ENCODE peak calls at places on chromosome 6, in eight cellular contexts. O is adrenal gland, T is ovary, Q is prostate gland, P is OCI-LY7, R is tibial artery, Y is caudate nucleus, E is dorsolateral prefrontal cortex. W is an unnamed sample.
A peak's percentile ranks its signal among the peaks of the same experiment; 100 is the strongest.

GRCh38 chr6:148968636-148969270 is 221.9 kb downstream of the UST start:
- DNase-seq in T (no peak), Y (no peak), P (no peak), E (no peak), Q (no peak), R (no peak), O (no peak), W (no peak)

GRCh38 chr6:1872649-1873131 is 263.0 kb downstream of the FOXC1 start:
- DNase-seq in E (no peak), R (no peak), Y (no peak), O (no peak), P (no peak), Q (no peak), T (no peak), W (peak; percentile 37)

GRCh38 chr6:130575971-130576370 is 210.2 kb downstream of the TMEM200A start:
- DNase-seq in P (no peak), O (no peak), R (no peak), Q (no peak), E (no peak), Y (no peak), T (no peak), W (no peak)

GRCh38 chr6:165308926-165309731 is at the start of gene C6orf118:
- DNase-seq in R (no peak), Q (peak; percentile 8), P (no peak), Y (peak; percentile 44), T (peak; percentile 40), E (peak; percentile 69), O (peak; percentile 55), W (peak; percentile 63)

GRCh38 chr6:4395386-4395785 is 260.0 kb upstream of the ECI2 start:
- DNase-seq in Q (no peak), E (no peak), O (no peak), Y (no peak), T (no peak), R (no peak), P (no peak), W (no peak)

GRCh38 chr6:31897612-31898199 is at the start of gene EHMT2:
- DNase-seq in Q (peak; percentile 84), P (peak; percentile 88), R (peak; percentile 80), O (peak; percentile 91), E (peak; percentile 94), Y (peak; percentile 86), T (peak; percentile 86), W (peak; percentile 88)

GRCh38 chr6:6543181-6543879 is 45.2 kb upstream of the LY86 start:
- DNase-seq in R (peak; percentile 49), Q (no peak), Y (no peak), T (no peak), O (no peak), E (no peak), P (peak; percentile 20), W (no peak)

GRCh38 chr6:137315081-137315480 is 95.9 kb upstream of the IFNGR1 start:
- DNase-seq in T (no peak), Q (no peak), P (no peak), R (no peak), O (no peak), Y (no peak), E (no peak), W (no peak)

GRCh38 chr6:120774275-120774674 is 560.0 kb downstream of the TBC1D32 start:
- DNase-seq in R (no peak), Y (no peak), Q (no peak), O (no peak), E (no peak), T (no peak), P (no peak), W (no peak)

GRCh38 chr6:25519856-25520255 is 132.2 kb upstream of the SCGN start:
- DNase-seq in Q (no peak), P (no peak), R (no peak), E (no peak), O (no peak), T (no peak), Y (no peak), W (no peak)

GRCh38 chr6:46555129-46555528 is 63.9 kb upstream of the RCAN2 start:
- DNase-seq in Q (no peak), R (no peak), T (no peak), Y (no peak), E (no peak), O (no peak), P (peak; percentile 13), W (no peak)

GRCh38 chr6:154166140-154166539 is 127.1 kb downstream of the OPRM1 start:
- DNase-seq in P (peak; percentile 10), Q (no peak), O (no peak), T (no peak), Y (no peak), E (no peak), R (no peak), W (no peak)

GRCh38 chr6:112269979-112270378 is 15.6 kb upstream of the LAMA4 start:
- DNase-seq in O (no peak), R (no peak), P (no peak), Y (no peak), T (no peak), E (no peak), Q (no peak), W (no peak)
- H3K27ac ChIP-seq in O (no peak overlapping the region), R (no peak overlapping the region), P (no peak overlapping the region), Y (no peak overlapping the region), T (no peak overlapping the region), E (no peak overlapping the region), Q (no peak overlapping the region), W (peak overlapping the region; percentile 64)

GRCh38 chr6:15477746-15478145 is 185.1 kb downstream of the DTNBP1 start:
- DNase-seq in T (no peak), R (no peak), Q (no peak), O (peak; percentile 33), Y (no peak), E (no peak), P (no peak), W (no peak)

GRCh38 chr6:15474196-15474595 is 188.6 kb downstream of the DTNBP1 start:
- DNase-seq in T (no peak), P (no peak), R (no peak), Q (no peak), O (no peak), E (no peak), Y (no peak), W (no peak)

GRCh38 chr6:15475261-15475660 is 187.6 kb downstream of the DTNBP1 start:
- DNase-seq in Y (no peak), Q (no peak), R (no peak), O (no peak), E (no peak), T (no peak), P (peak; percentile 5), W (no peak)

GRCh38 chr6:15476631-15477380 is 186.0 kb downstream of the DTNBP1 start:
- DNase-seq in E (no peak), T (no peak), R (no peak), O (peak; percentile 46), P (no peak), Y (no peak), Q (no peak), W (no peak)

DNA sequence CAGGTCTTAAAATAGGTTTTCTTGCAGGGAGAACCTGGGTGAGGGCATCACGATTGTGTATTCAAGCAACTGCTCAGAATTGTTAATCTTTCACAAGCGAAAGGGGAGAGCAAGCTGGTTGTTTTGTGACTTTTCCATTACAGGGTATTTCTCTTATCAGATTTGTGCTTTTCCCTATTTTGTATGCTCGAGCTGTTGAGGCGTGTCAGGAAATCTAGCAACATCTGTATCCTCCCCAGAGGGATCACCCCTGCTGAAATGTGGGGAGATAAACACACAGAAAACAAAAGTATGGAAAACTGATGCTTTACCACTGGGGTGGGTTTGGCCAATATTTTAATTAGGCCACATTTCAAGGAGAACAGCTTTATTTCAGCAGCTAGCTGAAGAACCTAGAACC is 187.0 kb downstream of the DTNBP1 start:
- DNase-seq in O (no peak), R (no peak), E (no peak), Y (no peak), P (no peak), T (no peak), Q (no peak), W (no peak)
- H3K27ac ChIP-seq in O (no peak overlapping the region), R (peak overlapping the region; percentile 46), E (no peak overlapping the region), Y (no peak overlapping the region), P (no peak overlapping the region), T (no peak overlapping the region), Q (peak overlapping the region; percentile 40), W (peak overlapping the region; percentile 54)

DNA sequence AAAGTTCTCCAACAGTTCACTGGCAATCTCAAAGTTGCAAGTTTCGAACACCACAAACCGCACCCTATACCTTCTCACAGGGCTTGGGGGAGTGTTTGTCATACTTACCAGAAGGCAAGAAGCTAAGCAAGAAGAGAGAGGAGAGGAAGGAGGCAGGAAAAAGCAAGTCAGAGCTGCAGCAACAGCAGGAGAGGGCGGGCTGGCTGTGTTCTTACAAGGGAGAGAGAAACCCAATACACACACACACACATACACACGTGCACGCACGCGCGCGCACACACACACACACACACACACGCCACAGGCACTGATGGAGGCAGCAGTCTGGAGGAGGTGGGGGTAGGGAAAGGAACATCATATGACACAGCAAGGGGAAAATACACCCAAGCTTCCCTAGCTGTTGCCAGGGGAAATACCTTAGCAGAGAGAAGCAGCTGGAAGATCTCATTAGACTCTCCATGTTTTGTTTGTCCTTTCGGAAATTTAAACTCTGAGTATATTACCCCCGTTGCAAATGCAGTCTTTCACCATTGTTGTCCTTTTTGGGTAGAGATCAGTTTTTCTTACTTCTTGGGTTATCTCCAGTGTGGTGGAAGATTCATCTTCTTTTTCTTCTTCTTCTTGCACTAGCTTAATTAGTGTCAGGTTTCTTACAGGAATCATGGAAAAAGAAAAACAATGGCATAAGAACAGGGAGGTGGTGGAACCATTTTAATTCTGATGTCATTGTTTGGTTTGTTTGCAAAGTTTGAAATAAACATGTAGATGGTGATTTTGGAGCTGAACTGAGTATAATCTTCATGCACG is at the start of gene TXLNB:
- DNase-seq in Y (peak; percentile 28), R (peak; percentile 83), O (peak; percentile 86), E (peak; percentile 50), T (peak; percentile 82), P (peak; percentile 76), Q (peak; percentile 33), W (peak; percentile 87)
- H3K27ac ChIP-seq in Y (no peak within 1 kb of the TSS), R (peak within 1 kb of the TSS; percentile 48), O (peak within 1 kb of the TSS; percentile 17), E (peak within 1 kb of the TSS; percentile 46), T (peak within 1 kb of the TSS; percentile 73), P (peak within 1 kb of the TSS; percentile 97), Q (peak within 1 kb of the TSS; percentile 20), W (peak within 1 kb of the TSS; percentile 86)

GRCh38 chr6:64034840-64035656 is 399.4 kb downstream of the PHF3 start:
- DNase-seq in Q (no peak), O (no peak), Y (no peak), P (no peak), R (no peak), E (no peak), T (no peak), W (no peak)
- H3K27ac ChIP-seq in Q (no peak overlapping the region), O (no peak overlapping the region), Y (no peak overlapping the region), P (no peak overlapping the region), R (no peak overlapping the region), E (no peak overlapping the region), T (no peak overlapping the region), W (no peak overlapping the region)

DNA sequence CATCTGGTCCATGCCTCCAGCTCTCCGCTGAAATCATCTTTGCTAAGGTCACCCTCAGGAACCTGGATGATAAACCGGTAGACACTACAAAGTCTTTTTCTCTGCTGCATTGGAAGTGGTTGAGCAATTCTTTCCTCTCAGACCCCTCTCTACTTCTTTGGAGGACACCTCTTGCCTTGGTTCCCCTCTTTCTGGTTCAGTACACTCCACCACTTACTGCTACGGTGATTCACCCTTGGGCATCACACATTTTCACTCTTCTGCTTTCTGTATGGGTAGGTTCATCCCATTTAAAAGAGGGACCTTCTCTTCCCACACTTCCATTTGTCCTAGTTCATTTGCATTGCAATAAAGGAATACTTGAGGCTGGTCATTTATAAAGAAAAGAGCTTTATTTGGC is 149.8 kb upstream of the TMEM170B start:
- DNase-seq in Q (no peak), R (no peak), T (no peak), E (no peak), Y (no peak), O (no peak), P (no peak), W (no peak)
- H3K27ac ChIP-seq in Q (no peak overlapping the region), R (no peak overlapping the region), T (no peak overlapping the region), E (no peak overlapping the region), Y (no peak overlapping the region), O (no peak overlapping the region), P (no peak overlapping the region), W (no peak overlapping the region)